ENCODE peak calls at places on chromosomes 1 and 21, in ten cellular contexts. T is brain microvascular endothelial cell, K is glutamatergic neuron, D is astrocyte of the spinal cord, Q is HCT116, J is A549, A is mucosa of descending colon, I is transverse colon, M is endodermal cell, N is fibroblast of the aortic adventitia. V is an unnamed sample.

GRCh38 chr1:32266926-32267645 is 16.0 kb downstream of the LCK start:
- DNase-seq in K (no peak), J (no peak), A (no peak), T (peak), D (peak), I (no peak), N (peak), Q (no peak), M (no peak), V (no peak)

GRCh38 chr1:166975361-166976129 is at the start of gene ILDR2:
- DNase-seq in Q (peak), K (peak), A (peak), M (peak), J (peak), T (peak), I (peak), N (peak), D (peak), V (peak)

GRCh38 chr1:185035258-185035657 is 10.1 kb upstream of the RNF2 start:
- DNase-seq in K (no peak), J (no peak), Q (no peak), N (no peak), M (no peak), I (no peak), D (no peak), A (no peak), T (no peak), V (no peak)

GRCh38 chr21:31397939-31398338 is 53.9 kb upstream of the TIAM1 start:
- DNase-seq in Q (no peak), I (no peak), T (no peak), N (no peak), J (no peak), A (no peak), K (no peak), D (no peak), M (peak), V (no peak)

GRCh38 chr1:174366946-174367345 is 80.8 kb upstream of the GPR52 start:
- DNase-seq in A (no peak), T (no peak), Q (no peak), K (no peak), J (no peak), M (no peak), N (no peak), D (no peak), I (no peak), V (no peak)

GRCh38 chr1:215146252-215146975 is 63.9 kb downstream of the KCNK2 start:
- DNase-seq in J (peak), D (peak), A (no peak), T (peak), M (peak), K (peak), Q (peak), I (peak), N (peak), V (peak)

GRCh38 chr1:201591981-201592380 is 53.1 kb downstream of the NAV1 start:
- DNase-seq in I (no peak), Q (no peak), T (no peak), A (no peak), K (no peak), D (no peak), M (peak), J (no peak), N (no peak), V (no peak)

GRCh38 chr1:218402771-218403110 is 57.6 kb downstream of the TGFB2 start:
- DNase-seq in J (no peak), I (no peak), Q (no peak), M (peak), T (no peak), A (no peak), D (no peak), N (no peak), K (no peak), V (no peak)

GRCh38 chr1:59057211-59057694 is 239.6 kb upstream of the FGGY start:
- DNase-seq in Q (no peak), T (peak), J (peak), K (peak), M (peak), N (peak), A (peak), I (peak), D (peak), V (peak)

GRCh38 chr1:183873642-183874041 is 68.7 kb downstream of the RGL1 start:
- DNase-seq in N (no peak), M (no peak), Q (no peak), D (no peak), J (no peak), T (no peak), I (no peak), K (no peak), A (no peak), V (no peak)

GRCh38 chr1:243234978-243235657 is 20.0 kb downstream of the CEP170 start:
- DNase-seq in N (peak), T (no peak), Q (no peak), D (peak), I (no peak), A (no peak), M (no peak), J (no peak), K (no peak), V (no peak)

GRCh38 chr1:46223472-46223943 is 20.4 kb downstream of the LURAP1 start:
- DNase-seq in M (peak), Q (peak), J (peak), T (peak), N (peak), A (no peak), I (peak), K (peak), D (peak), V (peak)

GRCh38 chr1:178935610-178936009 is 64.7 kb upstream of the ANGPTL1 start:
- DNase-seq in D (no peak), K (no peak), M (no peak), N (no peak), J (no peak), T (no peak), I (no peak), A (no peak), Q (no peak), V (no peak)

GRCh38 chr1:59366352-59366751 is 69.5 kb downstream of the FGGY start:
- DNase-seq in K (no peak), D (no peak), J (no peak), I (no peak), N (no peak), M (no peak), T (peak), A (no peak), Q (no peak), V (no peak)

DNA sequence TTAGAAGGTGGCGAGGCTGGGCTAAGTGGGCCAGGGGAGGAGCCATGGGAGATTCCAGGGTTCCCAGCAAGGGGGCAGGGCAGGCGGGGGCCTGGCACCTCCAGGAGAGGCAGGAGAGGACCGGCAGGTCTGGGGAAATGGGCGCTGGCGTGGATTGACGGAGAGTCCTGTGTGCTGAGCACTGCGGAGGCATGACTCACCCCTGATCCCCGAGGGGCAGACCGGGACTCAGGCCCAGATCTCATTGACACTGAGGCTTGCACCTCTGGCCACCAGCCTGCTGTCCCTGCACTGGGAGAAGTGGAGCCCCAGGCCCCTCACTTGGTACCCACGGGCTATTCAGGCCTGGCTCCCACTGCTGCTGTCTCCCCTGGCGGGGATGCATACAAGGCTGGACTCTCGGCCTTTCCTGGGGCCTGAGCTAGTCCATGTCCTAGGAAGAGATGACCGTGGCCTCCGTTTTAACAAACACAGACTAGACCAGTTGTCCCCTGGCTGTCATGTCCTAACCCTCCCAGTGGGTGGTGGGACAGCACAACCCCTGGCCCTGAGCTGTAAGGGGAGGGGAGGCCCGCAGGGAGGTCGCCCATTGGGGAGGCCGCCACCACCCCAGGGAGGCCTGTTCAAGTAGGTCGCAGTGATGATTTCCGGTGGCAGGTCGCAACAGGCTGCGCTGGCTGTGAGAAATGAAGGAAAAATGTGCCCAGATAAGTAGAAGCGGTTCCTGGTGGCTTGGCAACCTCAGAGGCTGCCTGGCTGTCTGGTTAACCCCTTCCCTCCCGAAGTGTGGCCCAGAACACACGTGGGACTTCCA is 39.7 kb downstream of the RIPK4 start:
- DNase-seq in J (peak), T (peak), Q (peak), A (peak), K (peak), M (no peak), N (peak), D (peak), I (no peak), V (peak)
- TF ChIP-seq CTCF in J (no peak), T (no peak), Q (no peak), A (no peak), K (no peak), M (peak), N (peak), D (no peak), I (no peak), V (no peak)

DNA sequence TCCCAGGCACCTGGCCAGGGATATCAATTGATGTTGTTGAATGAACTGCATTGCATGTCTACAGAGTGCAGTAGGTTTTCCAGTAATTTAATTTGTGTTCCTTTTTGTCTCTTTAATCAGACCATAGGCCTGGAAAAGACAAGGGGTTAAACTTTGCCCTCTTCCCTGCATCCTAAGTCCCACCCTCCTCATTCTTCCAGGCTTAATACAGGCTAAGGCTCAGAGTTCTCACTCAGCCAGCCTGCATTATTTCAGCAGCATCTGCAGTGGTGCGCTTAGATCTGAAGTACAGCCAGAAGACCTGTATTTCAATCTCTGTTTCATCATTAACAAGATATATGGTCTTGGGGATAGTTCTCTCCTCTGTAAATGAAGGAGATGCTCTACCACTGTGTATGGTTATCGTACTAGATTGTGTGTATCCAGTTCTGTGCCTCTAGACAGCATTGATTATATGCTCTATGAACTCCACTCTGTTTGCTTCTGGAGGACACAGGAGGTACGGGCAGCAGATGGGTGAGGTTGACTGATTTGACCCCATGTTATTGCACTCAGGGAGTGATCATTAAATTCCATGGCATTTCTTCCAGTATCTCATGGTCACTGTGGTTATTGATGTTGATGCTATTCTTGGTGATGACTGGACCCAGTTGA is 286.1 kb downstream of the RPS6KC1 start:
- DNase-seq in T (no peak), M (peak), I (no peak), K (no peak), N (no peak), J (no peak), Q (no peak), D (no peak), A (no peak), V (no peak)
- TF ChIP-seq CTCF in T (no peak), M (no peak), I (no peak), K (no peak), N (no peak), J (no peak), Q (no peak), D (no peak), A (no peak), V (no peak)

DNA sequence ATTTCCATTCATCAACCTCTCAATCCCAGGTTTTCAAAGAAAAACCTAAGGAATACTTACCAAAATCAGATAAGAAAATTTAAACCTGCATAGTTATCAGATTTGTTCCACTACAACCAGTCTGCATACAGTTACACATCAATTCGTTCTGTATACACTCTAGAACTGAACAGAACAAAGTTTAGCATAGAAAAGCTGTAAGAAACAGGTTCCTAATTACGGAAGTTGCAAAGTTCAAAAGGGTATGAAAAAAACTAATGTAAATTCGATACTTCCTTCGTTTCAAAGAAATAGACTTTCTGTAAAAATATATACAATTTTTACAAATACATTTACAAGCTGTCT is 3.1 kb downstream of the MCL1 start:
- DNase-seq in I (no peak), N (no peak), Q (no peak), D (peak), J (no peak), M (no peak), A (no peak), K (no peak), T (no peak), V (no peak)
- TF ChIP-seq CTCF in I (no peak), N (no peak), Q (no peak), D (no peak), J (no peak), M (no peak), A (no peak), K (no peak), T (no peak), V (no peak)

DNA sequence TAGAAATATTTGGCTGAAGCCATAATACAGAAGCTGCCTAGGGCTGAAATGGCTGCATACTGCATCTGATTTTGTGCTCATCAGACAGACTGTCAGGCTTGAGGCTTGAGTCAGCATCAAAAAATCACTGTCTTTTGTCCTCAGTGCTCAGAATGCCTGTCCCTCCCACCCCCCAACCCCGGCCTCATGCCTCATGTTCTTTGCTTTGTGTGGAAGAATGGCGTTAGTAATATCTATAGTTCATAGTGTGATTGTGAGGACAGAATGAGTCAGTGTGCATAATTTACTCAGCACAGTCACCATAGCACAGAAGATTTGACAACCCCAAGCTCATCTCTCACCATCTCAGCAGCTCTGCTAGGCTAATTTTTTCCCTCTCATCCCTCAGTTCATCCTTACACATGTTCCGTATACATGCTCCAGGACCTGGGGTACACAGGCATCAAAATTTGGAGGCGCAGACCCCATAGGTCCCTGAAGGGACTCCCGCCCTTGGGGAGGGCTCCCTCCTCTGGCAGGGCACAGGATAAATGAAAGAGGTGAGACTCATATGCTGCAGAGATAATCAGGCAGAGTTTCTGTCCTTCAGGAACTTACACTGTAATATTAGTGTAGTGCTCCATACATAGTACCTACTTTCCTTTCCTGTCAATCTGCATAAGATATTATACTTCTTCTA is 159.1 kb upstream of the C8B start:
- DNase-seq in D (peak), I (no peak), T (peak), A (no peak), Q (no peak), N (no peak), J (no peak), M (no peak), K (no peak), V (no peak)
- TF ChIP-seq CTCF in D (no peak), I (no peak), T (peak), A (no peak), Q (no peak), N (no peak), J (no peak), M (peak), K (no peak), V (no peak)

GRCh38 chr1:105138445-105138821 is 1388.7 kb downstream of the AMY1C start:
- DNase-seq in D (no peak), Q (no peak), M (no peak), T (no peak), N (no peak), K (no peak), I (no peak), A (no peak), J (no peak), V (peak)

DNA sequence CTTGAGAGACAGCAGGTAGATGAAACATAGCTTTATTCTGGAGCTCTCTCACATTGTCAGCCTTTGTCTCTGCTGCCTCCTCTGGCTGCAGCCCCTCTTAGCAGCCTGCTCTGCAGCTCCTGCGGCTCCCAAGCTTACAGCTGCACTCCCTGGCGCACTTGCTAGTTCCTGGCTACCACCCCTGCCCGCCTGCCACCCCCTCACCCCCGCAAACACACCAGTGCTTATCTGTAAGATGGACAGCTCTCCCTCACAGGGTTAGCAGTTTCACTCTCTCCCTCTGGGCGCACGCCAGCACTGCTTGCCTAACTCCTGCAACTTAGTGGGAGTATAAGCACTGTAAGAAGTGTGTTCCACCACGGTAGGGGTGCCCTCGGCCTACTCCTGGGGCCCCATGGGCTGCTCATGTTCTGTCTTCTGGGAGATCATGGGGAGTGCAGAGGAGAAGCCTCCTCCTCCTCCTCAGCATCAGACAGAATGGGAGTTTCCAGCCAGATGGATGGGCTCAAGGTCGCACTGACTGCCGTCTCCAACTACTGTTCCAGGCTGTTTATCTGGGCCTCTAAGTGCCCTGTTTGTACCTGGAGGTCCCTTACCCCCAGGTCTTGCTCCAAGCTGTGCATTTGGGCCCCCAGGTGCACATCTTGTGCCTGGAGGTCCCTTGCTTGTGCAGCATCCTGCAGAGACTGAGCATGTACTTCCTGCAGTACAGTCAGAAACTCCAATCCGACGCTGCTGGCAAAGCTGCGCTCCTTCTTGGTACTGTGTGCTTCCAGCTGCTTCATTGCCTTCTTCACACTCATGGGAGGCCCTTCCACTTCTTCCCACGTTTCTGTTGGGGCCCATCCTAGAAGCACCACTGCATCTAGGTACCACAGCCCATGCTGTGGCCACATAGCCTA is 1388.1 kb downstream of the AMY1C start:
- DNase-seq in A (no peak), N (no peak), K (peak), D (no peak), T (no peak), M (peak), J (peak), I (no peak), Q (no peak), V (peak)
- TF ChIP-seq CTCF in A (no peak), N (no peak), K (peak), D (peak), T (peak), M (peak), J (no peak), I (no peak), Q (no peak), V (no peak)

DNA sequence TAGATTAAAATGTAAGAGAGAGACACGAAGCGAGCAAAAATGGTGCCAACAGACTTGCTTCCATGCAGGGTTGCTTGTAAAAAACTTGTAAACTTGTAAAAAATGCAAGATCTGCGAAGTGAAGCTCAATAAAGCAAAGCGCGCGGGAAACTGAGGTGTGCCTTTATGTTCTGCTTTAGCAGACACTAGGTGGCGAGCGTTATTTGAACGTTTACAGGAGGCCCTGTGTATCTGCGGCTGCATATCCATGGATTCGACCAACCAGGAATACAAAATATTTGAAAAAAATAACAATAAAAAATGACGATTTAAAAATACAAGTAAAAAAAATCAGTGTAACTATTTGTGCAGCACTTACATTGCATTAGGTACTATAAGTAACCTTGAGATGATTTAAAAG is 1.5 kb downstream of the UBE2G2 start:
- DNase-seq in N (peak), T (no peak), I (no peak), Q (no peak), A (no peak), J (peak), M (peak), D (peak), K (no peak), V (no peak)
- TF ChIP-seq CTCF in N (peak), T (peak), I (peak), Q (peak), A (peak), J (peak), M (peak), D (peak), K (no peak), V (no peak)

V was measured in Calu3.